ENCODE peak calls at places on chromosomes 1 and 21, in six cellular contexts. A is IMR-90, J is heart right ventricle, S is uterus, V is fibroblast of lung, F is HCT116. Z is an unnamed sample.
A peak's percentile ranks its signal among the peaks of the same experiment; 100 is the strongest.

GRCh38 chr1:58290685-58291372 is 255.7 kb downstream of the OMA1 start:
- DNase-seq in A (peak; percentile 16), J (no peak), S (no peak), V (peak; percentile 21), F (no peak), Z (peak; percentile 29)

GRCh38 chr21:28111151-28111619 is 881.5 kb downstream of the LTN1 start:
- DNase-seq in A (peak; percentile 92), J (peak; percentile 14), S (peak; percentile 92), V (peak; percentile 99), F (no peak), Z (peak; percentile 0)

GRCh38 chr1:217626321-217626720 is 4.6 kb downstream of the GPATCH2 start:
- DNase-seq in A (no peak), J (no peak), S (no peak), V (no peak), F (no peak), Z (no peak)

GRCh38 chr21:36788116-36788515 is 89.2 kb downstream of the SIM2 start:
- DNase-seq in A (no peak), J (no peak), S (no peak), V (no peak), F (peak; percentile 46), Z (no peak)

GRCh38 chr1:150072959-150073358 is 5.4 kb downstream of the VPS45 start:
- DNase-seq in A (peak; percentile 55), J (no peak), S (no peak), V (peak; percentile 68), F (peak; percentile 12), Z (no peak)

GRCh38 chr21:41258617-41259016 is 58.0 kb upstream of the FAM3B start:
- DNase-seq in A (peak; percentile 88), J (no peak), S (no peak), V (peak; percentile 75), F (no peak), Z (no peak)

GRCh38 chr21:29221259-29221744 is 77.4 kb upstream of the BACH1 start:
- DNase-seq in A (peak; percentile 98), J (no peak), S (no peak), V (peak; percentile 63), F (no peak), Z (peak; percentile 97)

GRCh38 chr1:153801028-153801625 is 25.9 kb downstream of the SLC27A3 start:
- DNase-seq in A (no peak), J (no peak), S (no peak), V (no peak), F (no peak), Z (no peak)

GRCh38 chr1:233828480-233828879 is 76.0 kb upstream of the SLC35F3 start:
- DNase-seq in A (no peak), J (no peak), S (no peak), V (no peak), F (no peak), Z (no peak)
- TF ChIP-seq CTCF in A (no peak), J (no peak), S (no peak), V (no peak), F (no peak), Z (no peak)

GRCh38 chr1:239387304-239388231 is 1.2 kb downstream of the CHRM3 start:
- DNase-seq in A (no peak), J (no peak), S (no peak), V (no peak), F (no peak), Z (no peak)
- H3K27ac ChIP-seq in A (no peak overlapping the region), J (no peak overlapping the region), S (peak overlapping the region; percentile 73), V (no peak overlapping the region), F (no peak overlapping the region), Z (no peak overlapping the region)

GRCh38 chr1:170048515-170048914 is 26.0 kb downstream of the KIFAP3 start:
- DNase-seq in A (no peak), J (no peak), S (no peak), V (no peak), F (no peak), Z (no peak)

GRCh38 chr1:170041423-170042207 is 32.9 kb downstream of the KIFAP3 start:
- DNase-seq in A (no peak), J (no peak), S (no peak), V (no peak), F (no peak), Z (no peak)

GRCh38 chr1:170049191-170049800 is 25.2 kb downstream of the KIFAP3 start:
- DNase-seq in A (no peak), J (peak; percentile 24), S (peak; percentile 17), V (no peak), F (no peak), Z (no peak)

DNA sequence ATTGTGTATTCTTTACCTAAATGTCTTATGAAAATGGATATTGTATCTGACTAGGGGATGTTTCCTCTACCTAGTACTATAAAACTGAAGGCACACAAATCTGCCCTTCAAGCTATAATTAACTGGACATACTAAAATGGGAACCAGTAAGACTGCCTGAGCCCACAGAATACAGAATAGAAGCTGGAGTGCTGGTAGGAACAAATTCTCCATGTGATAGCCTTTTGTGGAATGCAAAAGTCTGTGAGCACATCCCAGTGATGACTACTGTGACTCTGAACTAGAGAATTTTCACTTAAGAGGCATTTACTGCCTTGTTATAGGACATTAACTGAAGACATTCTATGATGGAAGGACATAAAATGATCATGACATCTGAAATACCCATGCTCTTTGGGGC is 30.3 kb downstream of the KIFAP3 start:
- DNase-seq in A (peak; percentile 21), J (no peak), S (no peak), V (no peak), F (no peak), Z (no peak)
- TF ChIP-seq CTCF in A (no peak), J (no peak), S (no peak), V (no peak), F (no peak), Z (no peak)

DNA sequence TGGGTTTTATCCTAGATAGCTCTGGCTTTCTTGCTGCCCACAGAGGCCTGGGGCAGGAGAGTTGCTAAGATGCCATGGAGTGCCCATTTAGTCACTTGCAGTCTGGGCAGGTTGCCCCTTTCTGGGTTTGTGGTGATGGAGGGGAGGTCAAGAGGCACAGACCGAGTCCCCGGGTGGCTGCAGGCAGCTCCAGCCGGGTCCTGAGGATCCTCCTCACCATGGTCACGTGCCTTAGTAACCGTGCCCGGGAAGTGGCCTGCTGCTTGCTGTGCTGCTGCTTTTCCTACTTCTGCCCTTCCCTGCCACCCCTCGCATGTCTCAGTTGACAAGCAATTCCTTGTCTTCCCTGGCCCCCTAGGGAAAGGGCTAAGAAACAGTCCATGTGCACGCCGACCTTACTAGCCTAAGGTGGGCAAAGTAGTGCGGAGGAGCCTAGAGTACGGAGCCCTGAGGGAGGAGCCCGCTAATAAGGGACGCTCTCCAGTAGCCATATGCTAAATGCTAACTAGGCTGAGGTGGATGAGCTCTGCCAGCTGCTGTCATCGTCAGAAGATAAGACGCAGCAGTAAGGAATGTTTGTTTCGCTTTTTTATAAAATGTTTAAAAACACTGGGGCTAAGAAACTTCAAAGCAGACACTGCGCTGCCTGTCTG is 34.9 kb downstream of the CLCA1 start:
- DNase-seq in A (peak; percentile 18), J (peak; percentile 62), S (peak; percentile 72), V (peak; percentile 46), F (no peak), Z (no peak)
- H3K27ac ChIP-seq in A (no peak overlapping the region), J (peak overlapping the region; percentile 67), S (peak overlapping the region; percentile 90), V (no peak overlapping the region), F (no peak overlapping the region), Z (no peak overlapping the region)

GRCh38 chr1:29416267-29416666 is 179.9 kb downstream of the PTPRU start:
- DNase-seq in A (no peak), J (no peak), S (no peak), V (peak; percentile 4), F (no peak), Z (no peak)
- TF ChIP-seq CTCF in A (no peak), J (no peak), S (no peak), V (peak; percentile 15), F (no peak), Z (peak; percentile 37)